ENCODE peak calls at places on chromosomes 5 and 9, in ten cellular contexts. N, W, D, L, O, B, E, Y, J and S are unnamed samples.

GRCh38 chr5:37838152-37838932 is 1.5 kb downstream of the GDNF start:
- DNase-seq in B (no peak), Y (no peak), D (no peak), N (no peak), W (no peak), O (no peak), J (no peak), L (peak), E (no peak), S (no peak)

GRCh38 chr5:37771731-37772130 is 68.1 kb downstream of the GDNF start:
- DNase-seq in Y (no peak), O (no peak), L (no peak), W (no peak), B (no peak), J (no peak), D (no peak), N (no peak), E (no peak), S (no peak)

GRCh38 chr9:120528834-120529233 is 51.1 kb downstream of the CDK5RAP2 start:
- DNase-seq in O (no peak), E (no peak), J (no peak), Y (no peak), L (no peak), D (no peak), W (no peak), N (no peak), B (no peak), S (no peak)

GRCh38 chr9:2101524-2101923 is 86.4 kb downstream of the SMARCA2 start:
- DNase-seq in W (no peak), L (no peak), Y (no peak), B (no peak), D (no peak), E (no peak), N (no peak), O (no peak), J (no peak), S (no peak)

GRCh38 chr9:136753371-136754058 is 4.5 kb downstream of the LCN8 start:
- DNase-seq in B (no peak), L (no peak), D (no peak), O (no peak), J (no peak), E (no peak), W (no peak), Y (no peak), N (no peak), S (no peak)

GRCh38 chr9:127102788-127103187 is 19.6 kb downstream of the ANGPTL2 start:
- DNase-seq in L (no peak), N (no peak), O (no peak), J (no peak), D (no peak), Y (no peak), B (no peak), E (no peak), W (no peak), S (no peak)

GRCh38 chr5:82388186-82388585 is 110.0 kb upstream of the RPS23 start:
- DNase-seq in W (no peak), O (no peak), E (no peak), D (no peak), J (no peak), Y (peak), L (no peak), N (no peak), B (no peak), S (no peak)

GRCh38 chr5:169142264-169142970 is 158.5 kb downstream of the SLIT3 start:
- DNase-seq in O (no peak), Y (peak), L (no peak), N (peak), J (no peak), E (peak), D (peak), B (no peak), W (no peak), S (no peak)

GRCh38 chr5:82793808-82794419 is 283.3 kb downstream of the TMEM167A start:
- DNase-seq in D (peak), Y (peak), W (peak), E (no peak), N (peak), B (no peak), J (no peak), O (peak), L (no peak), S (no peak)

GRCh38 chr9:135797507-135798302 is 95.7 kb downstream of the KCNT1 start:
- DNase-seq in N (peak), O (peak), B (peak), Y (peak), L (peak), J (no peak), E (no peak), D (peak), W (peak), S (no peak)

GRCh38 chr9:6355728-6356127 is 27.6 kb downstream of the TPD52L3 start:
- DNase-seq in O (no peak), W (no peak), Y (no peak), L (peak), D (no peak), B (no peak), N (no peak), E (no peak), J (no peak), S (no peak)

GRCh38 chr5:36630201-36630968 is 24.0 kb downstream of the SLC1A3 start:
- DNase-seq in E (no peak), Y (no peak), B (no peak), O (no peak), J (no peak), L (no peak), W (no peak), N (no peak), D (no peak), S (no peak)

GRCh38 chr9:137612741-137613142 is 6.1 kb upstream of the EHMT1 start:
- DNase-seq in D (no peak), N (no peak), W (no peak), B (no peak), J (no peak), E (no peak), O (no peak), L (no peak), Y (no peak), S (no peak)

GRCh38 chr9:82491604-82492003 is 503.0 kb downstream of the SPATA31D1 start:
- DNase-seq in L (no peak), Y (no peak), O (no peak), E (no peak), J (no peak), D (no peak), W (no peak), B (no peak), N (no peak), S (no peak)

GRCh38 chr9:82488319-82488701 is 499.7 kb downstream of the SPATA31D1 start:
- DNase-seq in O (no peak), B (no peak), E (no peak), L (peak), Y (peak), N (peak), D (no peak), W (no peak), J (no peak), S (no peak)

GRCh38 chr9:82489579-82489915 is 501.0 kb downstream of the SPATA31D1 start:
- DNase-seq in B (no peak), E (no peak), L (no peak), O (no peak), N (peak), J (no peak), Y (no peak), W (no peak), D (no peak), S (no peak)

GRCh38 chr9:82490019-82490499 is 501.5 kb downstream of the SPATA31D1 start:
- DNase-seq in L (no peak), D (no peak), O (no peak), B (no peak), N (no peak), J (no peak), Y (no peak), W (no peak), E (no peak), S (no peak)

DNA sequence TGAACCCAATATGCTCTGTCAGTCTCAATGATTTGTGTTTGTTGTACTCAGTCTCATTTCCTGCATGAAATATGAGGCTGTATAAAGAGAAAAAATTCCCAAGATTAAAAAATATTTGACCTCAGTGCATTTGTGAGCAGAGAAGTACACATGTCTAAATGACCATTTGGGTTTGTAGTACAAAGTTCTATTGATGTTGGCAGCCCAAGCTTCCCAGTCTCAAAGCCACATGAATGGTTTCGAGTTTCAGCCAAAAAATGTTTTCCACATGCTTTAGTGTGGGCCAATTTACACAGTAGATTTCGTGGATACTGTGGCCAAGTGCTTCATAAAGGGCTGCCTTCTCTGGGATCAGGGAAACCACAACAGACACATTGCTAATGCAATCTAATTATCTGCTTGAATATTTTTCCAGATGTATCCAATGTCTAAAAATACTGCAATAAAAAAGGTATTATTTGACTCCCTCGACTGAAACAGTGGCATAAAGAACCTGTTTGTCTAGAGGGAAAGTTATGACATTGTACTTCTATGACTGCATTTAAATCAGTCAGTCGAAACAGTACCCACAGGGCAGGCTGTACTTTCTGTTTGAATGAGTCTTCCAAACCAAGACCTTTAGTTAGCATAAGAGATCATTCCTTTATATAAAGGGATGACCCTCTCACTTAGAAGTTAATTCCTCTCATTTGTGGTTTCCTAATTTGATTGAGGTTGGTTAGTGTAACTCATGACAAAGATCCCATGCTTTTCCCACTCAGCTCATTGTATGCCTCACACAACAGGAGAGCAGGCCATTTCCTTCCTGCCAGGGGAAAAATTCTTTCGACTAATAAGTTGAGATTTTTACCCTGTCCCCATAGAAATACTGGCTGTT is 500.4 kb downstream of the SPATA31D1 start:
- DNase-seq in B (no peak), L (peak), N (peak), O (no peak), J (no peak), Y (peak), W (no peak), E (peak), D (no peak), S (no peak)
- H3K27ac ChIP-seq in B (no peak), L (peak), N (peak), O (peak), J (peak), Y (peak), W (no peak), E (peak), D (no peak), S (peak)

GRCh38 chr9:129610193-129610472 is 10.8 kb downstream of the C9orf50 start:
- DNase-seq in O (no peak), E (no peak), Y (no peak), D (no peak), W (no peak), J (no peak), N (no peak), B (no peak), L (no peak), S (no peak)

GRCh38 chr9:129612815-129613519 is 7.9 kb downstream of the C9orf50 start:
- DNase-seq in O (no peak), N (no peak), L (peak), E (no peak), D (no peak), W (no peak), B (no peak), J (no peak), Y (no peak), S (peak)

GRCh38 chr9:129612123-129612522 is 8.8 kb downstream of the C9orf50 start:
- DNase-seq in B (no peak), Y (no peak), E (no peak), D (no peak), W (no peak), L (no peak), J (no peak), O (no peak), N (no peak), S (peak)

GRCh38 chr9:129610473-129611301 is 10.2 kb downstream of the C9orf50 start:
- DNase-seq in L (peak), O (peak), E (peak), W (peak), Y (peak), N (peak), J (no peak), B (peak), D (peak), S (peak)

DNA sequence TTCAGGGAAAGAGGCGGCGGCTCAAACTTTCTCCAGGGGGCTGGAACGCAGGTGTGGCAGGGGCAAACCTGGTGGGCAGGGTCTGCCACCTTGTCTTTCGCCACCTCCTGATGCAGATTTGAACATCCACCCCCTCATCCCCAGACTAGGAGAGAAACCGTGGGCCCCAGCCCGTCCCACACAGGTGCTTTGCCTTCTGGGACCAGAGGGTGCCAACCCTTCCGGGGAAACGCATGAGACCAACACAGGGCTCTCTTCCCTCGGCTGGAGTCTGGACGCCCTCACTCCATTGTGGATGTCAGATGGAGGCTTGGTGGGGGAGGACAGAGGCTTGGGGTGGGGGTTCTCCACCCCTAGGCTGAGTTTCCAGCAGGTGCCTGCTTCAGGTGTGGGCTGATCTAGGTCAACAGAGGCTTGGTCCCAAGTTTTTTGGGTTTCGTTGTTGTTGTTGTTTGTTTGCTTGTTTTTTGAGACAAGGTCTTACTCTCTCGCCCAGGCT is 9.6 kb downstream of the C9orf50 start:
- DNase-seq in L (no peak), O (no peak), N (no peak), D (no peak), J (no peak), E (no peak), B (no peak), W (no peak), Y (no peak), S (no peak)
- H3K4me3 ChIP-seq in L (no peak), O (no peak), N (peak), D (peak), J (peak), E (peak), B (no peak), W (no peak), Y (no peak), S (peak)

GRCh38 chr5:138038826-138039225 is 5.9 kb upstream of the FAM13B start:
- DNase-seq in E (no peak), W (no peak), N (no peak), J (no peak), B (no peak), L (no peak), D (no peak), O (no peak), Y (no peak), S (no peak)
- H3K27ac ChIP-seq in E (peak), W (no peak), N (no peak), J (no peak), B (no peak), L (no peak), D (no peak), O (no peak), Y (no peak), S (no peak)

GRCh38 chr9:70261131-70261870 is 2.5 kb downstream of the SMC5 start:
- DNase-seq in W (no peak), Y (no peak), N (no peak), B (no peak), E (no peak), O (no peak), D (no peak), L (no peak), J (no peak), S (no peak)
- H3K4me3 ChIP-seq in W (no peak), Y (no peak), N (no peak), B (no peak), E (no peak), O (no peak), D (no peak), L (no peak), J (peak), S (peak)

GRCh38 chr5:42950466-42951168 is 89.5 kb downstream of the ANXA2R start:
- DNase-seq in W (peak), L (no peak), O (peak), J (peak), N (peak), B (peak), E (peak), Y (peak), D (peak), S (peak)

GRCh38 chr5:42949348-42950090 is 90.6 kb downstream of the ANXA2R start:
- DNase-seq in Y (peak), L (no peak), B (peak), O (peak), W (no peak), J (peak), E (peak), N (peak), D (peak), S (no peak)

GRCh38 chr5:42948961-42949347 is 91.2 kb downstream of the ANXA2R start:
- DNase-seq in N (no peak), J (no peak), W (no peak), L (no peak), D (no peak), Y (no peak), B (no peak), O (no peak), E (no peak), S (no peak)

GRCh38 chr5:42951169-42951846 is 88.8 kb downstream of the ANXA2R start:
- DNase-seq in J (no peak), O (peak), N (peak), L (no peak), Y (peak), B (peak), E (peak), D (peak), W (no peak), S (peak)

GRCh38 chr5:42950091-42950465 is 90.0 kb downstream of the ANXA2R start:
- DNase-seq in W (no peak), Y (no peak), E (no peak), N (no peak), D (no peak), O (no peak), J (no peak), L (no peak), B (no peak), S (no peak)
- H3K27ac ChIP-seq in W (peak), Y (no peak), E (peak), N (peak), D (peak), O (peak), J (peak), L (no peak), B (peak), S (peak)